ENCODE peak calls at places on chromosomes 13 and 19, in eight cellular contexts. I, C, Z, G, M, V, S and X are unnamed samples.

GRCh38 chr13:110629735-110630134 is 14.4 kb downstream of the NAXD start:
- DNase-seq in G (peak), V (no peak), C (no peak), Z (no peak), I (no peak), M (no peak), S (no peak), X (no peak)

GRCh38 chr13:30301827-30302226 is 5.5 kb downstream of the KATNAL1 start:
- DNase-seq in S (no peak), M (no peak), I (no peak), Z (no peak), G (no peak), V (no peak), C (no peak), X (no peak)

GRCh38 chr13:59914556-59914955 is 249.2 kb downstream of the DIAPH3 start:
- DNase-seq in V (no peak), S (no peak), C (no peak), I (no peak), G (no peak), Z (no peak), M (no peak), X (no peak)

GRCh38 chr19:6023936-6024335 is 46.0 kb upstream of the RANBP3 start:
- DNase-seq in Z (no peak), V (no peak), S (peak), C (no peak), G (no peak), I (no peak), M (no peak), X (no peak)

GRCh38 chr13:73090116-73090811 is 31.5 kb downstream of the KLF5 start:
- DNase-seq in Z (no peak), S (no peak), I (no peak), V (no peak), C (peak), G (peak), M (no peak), X (no peak)

GRCh38 chr13:113970810-113971470 is 2.9 kb downstream of the C13orf46 start:
- DNase-seq in G (peak), S (peak), V (no peak), C (peak), Z (no peak), I (no peak), M (peak), X (no peak)

GRCh38 chr19:3161453-3161852 is 17.1 kb upstream of the S1PR4 start:
- DNase-seq in V (no peak), G (no peak), M (no peak), I (no peak), S (no peak), Z (no peak), C (peak), X (no peak)

GRCh38 chr19:1417145-1417544 is 9.8 kb downstream of the DAZAP1 start:
- DNase-seq in M (no peak), G (no peak), S (no peak), C (no peak), V (no peak), Z (no peak), I (no peak), X (no peak)

GRCh38 chr19:30694156-30694555 is 322.0 kb downstream of the ZNF536 start:
- DNase-seq in C (no peak), M (no peak), V (no peak), G (no peak), Z (no peak), I (no peak), S (no peak), X (no peak)

GRCh38 chr13:77857810-77858209 is 60.8 kb downstream of the EDNRB start:
- DNase-seq in I (no peak), V (no peak), C (no peak), Z (no peak), M (no peak), G (no peak), S (no peak), X (no peak)

GRCh38 chr13:39765801-39766463 is 110.5 kb downstream of the COG6 start:
- DNase-seq in S (peak), G (peak), C (peak), Z (no peak), V (no peak), M (peak), I (no peak), X (no peak)

GRCh38 chr19:1690570-1691307 is 38.3 kb upstream of the TCF3 start:
- DNase-seq in Z (no peak), C (peak), G (peak), M (no peak), S (peak), V (peak), I (no peak), X (no peak)

GRCh38 chr13:110760611-110761010 is 47.1 kb downstream of the ING1 start:
- DNase-seq in G (no peak), M (no peak), Z (no peak), C (no peak), I (no peak), V (no peak), S (no peak), X (no peak)

GRCh38 chr19:30450101-30450500 is 77.9 kb downstream of the ZNF536 start:
- DNase-seq in Z (no peak), S (no peak), I (no peak), M (peak), G (peak), V (no peak), C (no peak), X (no peak)

GRCh38 chr13:25727250-25727649 is 324.6 kb downstream of the SHISA2 start:
- DNase-seq in S (no peak), I (no peak), V (no peak), G (no peak), Z (no peak), M (no peak), C (peak), X (no peak)

GRCh38 chr19:47447470-47448359 is 24.0 kb downstream of the SLC8A2 start:
- DNase-seq in Z (peak), I (no peak), M (no peak), G (peak), V (no peak), C (peak), S (peak), X (no peak)

GRCh38 chr13:43368003-43368402 is 344.6 kb downstream of the DNAJC15 start:
- DNase-seq in Z (no peak), I (no peak), M (no peak), S (no peak), G (no peak), C (no peak), V (peak), X (no peak)

GRCh38 chr19:8023371-8023770 is 17.9 kb upstream of the ELAVL1 start:
- DNase-seq in C (no peak), Z (no peak), S (no peak), G (no peak), V (no peak), I (no peak), M (no peak), X (no peak)

GRCh38 chr19:5403968-5404640 is 51.1 kb upstream of the ZNRF4 start:
- DNase-seq in G (peak), S (peak), V (peak), M (peak), I (no peak), Z (peak), C (peak), X (peak)

GRCh38 chr13:51437550-51438127 is 15.2 kb downstream of the INTS6 start:
- DNase-seq in M (no peak), V (no peak), C (no peak), Z (no peak), I (no peak), G (no peak), S (no peak), X (no peak)

GRCh38 chr13:99227331-99227900 is 26.8 kb downstream of the UBAC2 start:
- DNase-seq in M (no peak), C (no peak), I (no peak), S (no peak), V (no peak), G (no peak), Z (no peak), X (no peak)

GRCh38 chr19:5621311-5621944 is 1.1 kb downstream of the SAFB2 start:
- DNase-seq in V (no peak), M (peak), G (no peak), S (peak), C (no peak), Z (no peak), I (no peak), X (no peak)

GRCh38 chr19:8115805-8116396 is 33.5 kb downstream of the FBN3 start:
- DNase-seq in G (no peak), S (peak), V (no peak), M (no peak), I (no peak), Z (no peak), C (no peak), X (no peak)

GRCh38 chr13:34128661-34129060 is 310.7 kb downstream of the RFC3 start:
- DNase-seq in M (no peak), G (no peak), S (no peak), I (no peak), C (peak), V (no peak), Z (no peak), X (no peak)

GRCh38 chr19:14347999-14348889 is 33.0 kb upstream of the ADGRE5 start:
- DNase-seq in I (peak), V (peak), M (no peak), C (peak), S (peak), Z (peak), G (peak), X (peak)

GRCh38 chr13:47250141-47250540 is 353.3 kb upstream of the HTR2A start:
- DNase-seq in I (no peak), V (no peak), M (peak), C (peak), G (no peak), Z (no peak), S (no peak), X (no peak)

GRCh38 chr19:8221161-8221560 is 12.0 kb downstream of the CERS4 start:
- DNase-seq in C (no peak), M (no peak), Z (no peak), I (no peak), V (no peak), S (no peak), G (no peak), X (no peak)

GRCh38 chr13:42355118-42355840 is 83.3 kb downstream of the AKAP11 start:
- DNase-seq in C (no peak), I (no peak), V (peak), S (no peak), M (no peak), Z (no peak), G (no peak), X (no peak)

GRCh38 chr13:42355841-42356575 is 84.1 kb downstream of the AKAP11 start:
- DNase-seq in M (no peak), V (no peak), S (no peak), Z (no peak), I (no peak), C (no peak), G (no peak), X (no peak)

GRCh38 chr13:42360046-42360445 is 88.1 kb downstream of the AKAP11 start:
- DNase-seq in C (no peak), G (no peak), Z (no peak), I (no peak), M (no peak), V (no peak), S (no peak), X (no peak)

GRCh38 chr13:42350141-42350540 is 78.2 kb downstream of the AKAP11 start:
- DNase-seq in I (no peak), M (no peak), S (no peak), C (no peak), Z (no peak), V (no peak), G (peak), X (no peak)

GRCh38 chr13:42354246-42355117 is 82.5 kb downstream of the AKAP11 start:
- DNase-seq in S (no peak), V (peak), M (no peak), G (no peak), I (peak), C (peak), Z (no peak), X (no peak)
- TF ChIP-seq CTCF in S (no peak), V (peak), M (no peak), G (peak), I (no peak), C (no peak), Z (no peak), X (peak)

GRCh38 chr19:17393914-17394313 is at the start of gene CCDC194:
- DNase-seq in M (no peak), S (no peak), C (no peak), I (no peak), Z (no peak), G (no peak), V (no peak), X (no peak)

GRCh38 chr19:17389288-17389687 is 4.7 kb downstream of the CCDC194 start:
- DNase-seq in V (no peak), Z (no peak), G (no peak), C (no peak), S (no peak), I (no peak), M (no peak), X (no peak)

GRCh38 chr19:17391371-17392151 is 2.4 kb downstream of the CCDC194 start:
- DNase-seq in I (peak), Z (no peak), C (no peak), G (peak), V (peak), S (no peak), M (no peak), X (no peak)

GRCh38 chr19:17390665-17391370 is 3.2 kb downstream of the CCDC194 start:
- DNase-seq in C (peak), I (peak), S (peak), Z (peak), V (peak), M (peak), G (peak), X (peak)

GRCh38 chr19:17389957-17390664 is 3.9 kb downstream of the CCDC194 start:
- DNase-seq in G (peak), S (peak), Z (no peak), C (no peak), M (no peak), I (no peak), V (peak), X (no peak)
- TF ChIP-seq CTCF in G (peak), S (no peak), Z (peak), C (no peak), M (no peak), I (no peak), V (peak), X (peak)

GRCh38 chr13:104106705-104107393 is 1040.6 kb upstream of the SLC10A2 start:
- DNase-seq in Z (no peak), I (no peak), G (peak), M (no peak), V (no peak), C (peak), S (no peak), X (no peak)
- TF ChIP-seq CTCF in Z (no peak), I (no peak), G (peak), M (no peak), V (no peak), C (peak), S (no peak), X (no peak)

DNA sequence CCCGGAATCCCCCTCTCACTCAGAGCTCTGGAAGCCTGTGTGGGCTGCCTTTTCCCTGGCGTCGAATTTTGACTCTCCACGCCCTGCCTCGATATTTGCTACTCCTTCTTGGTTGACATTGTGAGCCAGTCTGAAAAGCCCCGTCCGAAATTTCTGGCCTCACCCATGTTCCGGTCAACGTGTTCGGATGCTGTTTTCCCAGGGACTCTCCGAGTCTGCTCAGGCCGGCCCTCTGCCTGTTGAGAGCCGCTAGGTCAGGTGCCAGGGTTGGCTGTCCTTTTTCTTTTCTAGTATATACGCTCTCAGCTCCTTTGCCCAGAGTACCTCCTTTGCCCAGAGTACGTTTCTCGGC is 6.8 kb upstream of the DGKH start:
- DNase-seq in M (peak), Z (peak), G (peak), I (no peak), C (peak), S (peak), V (peak), X (no peak)
- TF ChIP-seq CTCF in M (no peak), Z (peak), G (peak), I (no peak), C (no peak), S (peak), V (no peak), X (peak)

DNA sequence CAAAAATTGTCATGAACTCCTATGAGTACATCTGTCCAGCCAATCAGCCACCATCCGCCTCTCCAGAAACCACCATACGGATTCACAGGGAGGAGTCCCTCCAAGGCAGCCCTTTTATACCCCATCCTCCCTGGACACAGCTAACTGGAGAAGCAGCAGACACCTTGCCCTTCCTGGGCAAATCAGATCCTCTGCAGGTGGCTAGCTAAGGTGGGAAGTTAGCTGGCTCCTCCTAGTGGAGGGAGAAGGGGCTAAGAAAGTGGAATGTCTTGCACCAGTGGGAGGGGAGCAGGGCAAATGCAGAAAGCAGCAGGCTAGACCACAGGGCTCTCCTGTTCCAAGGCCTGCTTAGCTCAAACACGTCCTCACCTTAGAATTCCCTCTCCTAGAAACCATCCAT is 46.2 kb upstream of the UQCRFS1 start:
- DNase-seq in V (no peak), C (no peak), G (peak), M (no peak), Z (no peak), I (no peak), S (no peak), X (no peak)
- TF ChIP-seq CTCF in V (peak), C (peak), G (peak), M (no peak), Z (peak), I (no peak), S (no peak), X (peak)

GRCh38 chr13:36453518-36453917 is 21.2 kb downstream of the CCNA1 start:
- DNase-seq in Z (no peak), V (no peak), G (no peak), M (no peak), I (no peak), S (no peak), C (peak), X (no peak)
- TF ChIP-seq CTCF in Z (peak), V (no peak), G (peak), M (no peak), I (no peak), S (no peak), C (peak), X (peak)

GRCh38 chr13:38730332-38730731 is 43.5 kb downstream of the FREM2 start:
- DNase-seq in Z (no peak), V (no peak), I (no peak), G (no peak), S (no peak), C (no peak), M (no peak), X (no peak)

GRCh38 chr13:38735655-38736440 is 49.0 kb downstream of the FREM2 start:
- DNase-seq in C (no peak), G (peak), M (no peak), Z (no peak), V (no peak), I (no peak), S (no peak), X (no peak)

GRCh38 chr13:38733146-38733545 is 46.3 kb downstream of the FREM2 start:
- DNase-seq in V (no peak), Z (no peak), G (no peak), M (no peak), C (no peak), S (no peak), I (no peak), X (no peak)
- TF ChIP-seq CTCF in V (no peak), Z (no peak), G (no peak), M (no peak), C (no peak), S (no peak), I (no peak), X (no peak)

GRCh38 chr19:50893047-50893737 is 18.0 kb downstream of the KLK4 start:
- DNase-seq in G (peak), S (no peak), V (no peak), Z (no peak), C (no peak), M (no peak), I (no peak), X (no peak)
- TF ChIP-seq CTCF in G (peak), S (no peak), V (no peak), Z (no peak), C (peak), M (no peak), I (no peak), X (no peak)

GRCh38 chr13:49756263-49756662 is 36.2 kb downstream of the KPNA3 start:
- DNase-seq in V (no peak), Z (no peak), S (no peak), G (no peak), I (no peak), C (no peak), M (no peak), X (no peak)
- TF ChIP-seq CTCF in V (no peak), Z (no peak), S (no peak), G (no peak), I (no peak), C (no peak), M (no peak), X (no peak)

GRCh38 chr13:68929055-68929454 is 1178.6 kb upstream of the ATXN8OS start:
- DNase-seq in M (no peak), I (no peak), C (peak), Z (no peak), G (no peak), V (no peak), S (no peak), X (no peak)

GRCh38 chr13:68923995-68924394 is 1183.6 kb upstream of the ATXN8OS start:
- DNase-seq in Z (no peak), V (no peak), C (no peak), S (no peak), I (no peak), M (no peak), G (no peak), X (no peak)

GRCh38 chr13:68927387-68928026 is 1180.1 kb upstream of the ATXN8OS start:
- DNase-seq in V (no peak), I (no peak), C (peak), M (no peak), S (no peak), Z (no peak), G (peak), X (no peak)
- TF ChIP-seq CTCF in V (peak), I (no peak), C (peak), M (no peak), S (no peak), Z (peak), G (peak), X (peak)